ENCODE peak calls at places on chromosomes 2 and 18, in six cellular contexts. C, L, V, W, X and H are unnamed samples.

GRCh38 chr18:27707201-27707600 is 469.7 kb downstream of the CDH2 start:
- DNase-seq in C (no peak), L (no peak), V (no peak), W (no peak), X (no peak), H (no peak)

GRCh38 chr2:231662811-231663457 is 45.4 kb upstream of the PTMA start:
- DNase-seq in C (no peak), L (no peak), V (no peak), W (no peak), X (no peak), H (no peak)

GRCh38 chr2:201915446-201915845 is 109.1 kb downstream of the CDK15 start:
- DNase-seq in C (no peak), L (no peak), V (no peak), W (no peak), X (no peak), H (no peak)

GRCh38 chr2:175233135-175233719 is 51.7 kb upstream of the ATP5MC3 start:
- DNase-seq in C (no peak), L (no peak), V (no peak), W (no peak), X (no peak), H (no peak)

GRCh38 chr18:58569490-58569911 is 59.4 kb downstream of the ALPK2 start:
- DNase-seq in C (no peak), L (no peak), V (peak; percentile 52), W (no peak), X (no peak), H (no peak)

GRCh38 chr2:75608684-75609333 is 37.8 kb upstream of the MRPL19 start:
- DNase-seq in C (peak; percentile 83), L (peak; percentile 84), V (peak; percentile 62), W (no peak), X (peak; percentile 78), H (peak; percentile 76)

GRCh38 chr2:74028290-74028689 is 43.6 kb downstream of the TET3 start:
- DNase-seq in C (no peak), L (no peak), V (no peak), W (no peak), X (no peak), H (no peak)

GRCh38 chr2:128603411-128603924 is 284.8 kb upstream of the HS6ST1 start:
- DNase-seq in C (no peak), L (peak; percentile 65), V (no peak), W (no peak), X (no peak), H (peak; percentile 67)

GRCh38 chr2:235917506-235917905 is 250.7 kb downstream of the GBX2 start:
- DNase-seq in C (no peak), L (no peak), V (no peak), W (no peak), X (no peak), H (no peak)

GRCh38 chr2:112148477-112148876 is 10.3 kb downstream of the FBLN7 start:
- DNase-seq in C (no peak), L (peak; percentile 36), V (no peak), W (no peak), X (no peak), H (no peak)

GRCh38 chr2:85078536-85078935 is 54.7 kb upstream of the TCF7L1 start:
- DNase-seq in C (no peak), L (no peak), V (no peak), W (no peak), X (no peak), H (no peak)

GRCh38 chr2:241300000-241300399 is 15.5 kb downstream of the HDLBP start:
- DNase-seq in C (no peak), L (no peak), V (no peak), W (no peak), X (no peak), H (no peak)

GRCh38 chr2:20012282-20013060 is at the start of gene MATN3:
- DNase-seq in C (peak; percentile 94), L (peak; percentile 81), V (peak; percentile 52), W (no peak), X (peak; percentile 65), H (peak; percentile 56)

GRCh38 chr18:13530879-13531387 is 195.4 kb downstream of the FAM210A start:
- DNase-seq in C (peak; percentile 52), L (no peak), V (peak; percentile 45), W (no peak), X (no peak), H (peak; percentile 80)

DNA sequence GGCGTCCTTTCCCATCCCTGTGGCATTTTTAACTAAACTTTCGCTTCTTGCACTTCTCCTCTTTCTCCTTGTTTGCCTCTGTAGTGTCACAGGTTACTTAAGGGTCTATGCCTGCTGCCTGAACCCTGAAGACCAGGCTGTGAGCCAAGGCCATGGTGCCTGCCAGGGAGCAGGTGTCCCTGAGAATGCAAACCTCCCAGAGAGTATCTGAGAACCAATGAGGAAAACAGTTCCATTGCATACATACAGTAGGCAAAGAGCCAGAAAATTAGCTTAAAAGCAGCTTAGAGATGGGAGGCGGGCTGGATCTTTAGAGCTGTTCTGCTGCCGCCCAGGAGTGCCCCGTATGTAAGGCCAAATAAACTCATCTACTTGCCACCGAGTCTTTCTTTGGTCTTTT is 327.9 kb downstream of the CLIP4 start:
- DNase-seq in C (no peak), L (no peak), V (no peak), W (no peak), X (no peak), H (no peak)
- H3K4me3 ChIP-seq in C (no peak overlapping the region), L (no peak overlapping the region), V (no peak overlapping the region), W (no peak overlapping the region), X (no peak overlapping the region), H (no peak overlapping the region)

DNA sequence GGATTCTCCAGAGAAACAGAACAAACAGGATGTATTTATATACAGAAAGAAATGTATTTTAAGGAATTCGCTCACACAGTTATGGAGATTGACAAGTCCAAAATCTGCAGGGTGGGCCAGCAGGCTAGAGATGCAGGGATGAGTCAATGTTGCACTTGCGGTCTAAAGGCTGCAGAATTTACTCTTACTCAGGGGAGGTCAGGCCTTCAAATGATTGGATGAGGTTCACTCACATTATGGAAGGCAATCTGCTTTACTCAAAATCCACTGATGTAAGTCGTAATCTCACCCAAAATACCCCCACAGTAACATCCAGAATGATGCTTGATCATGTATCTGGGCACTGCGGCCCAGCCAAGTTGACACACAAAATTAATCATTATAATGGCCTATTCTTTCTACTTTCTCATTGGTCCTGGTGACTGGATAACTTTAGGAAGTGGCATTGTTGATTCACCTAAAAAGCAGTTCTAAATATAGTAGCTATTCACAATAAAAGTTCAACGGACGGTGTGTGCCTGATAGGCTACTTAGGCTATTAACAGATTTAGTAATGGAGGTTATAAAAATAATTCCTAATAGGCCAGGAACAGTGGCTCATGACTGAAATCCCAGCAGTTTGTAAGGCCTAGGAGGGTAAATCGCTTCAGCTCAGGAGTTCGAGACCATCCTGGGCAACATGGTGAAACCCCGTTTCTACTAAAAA is 40.6 kb upstream of the ACYP2 start:
- DNase-seq in C (no peak), L (no peak), V (no peak), W (no peak), X (no peak), H (no peak)
- H3K27ac ChIP-seq in C (no peak overlapping the region), L (no peak overlapping the region), V (no peak overlapping the region), W (no peak overlapping the region), X (no peak overlapping the region), H (no peak overlapping the region)

DNA sequence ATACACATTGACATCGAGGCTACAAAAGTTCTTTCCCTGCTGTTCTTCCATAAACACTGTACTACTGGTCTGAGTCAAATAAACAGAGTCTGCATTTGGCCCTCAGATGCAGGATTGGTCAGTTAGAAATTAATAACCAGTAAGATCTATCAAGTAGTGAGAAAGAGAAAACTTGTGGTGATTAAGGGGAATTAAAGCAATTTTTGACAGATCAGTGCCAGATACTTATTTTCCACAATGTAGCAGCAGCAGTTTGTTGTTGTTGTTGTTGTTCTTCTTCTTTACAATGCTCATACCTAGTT is 85.0 kb downstream of the IKZF2 start:
- DNase-seq in C (no peak), L (no peak), V (no peak), W (no peak), X (no peak), H (no peak)
- H3K4me3 ChIP-seq in C (no peak overlapping the region), L (peak overlapping the region; percentile 18), V (no peak overlapping the region), W (no peak overlapping the region), X (no peak overlapping the region), H (no peak overlapping the region)

DNA sequence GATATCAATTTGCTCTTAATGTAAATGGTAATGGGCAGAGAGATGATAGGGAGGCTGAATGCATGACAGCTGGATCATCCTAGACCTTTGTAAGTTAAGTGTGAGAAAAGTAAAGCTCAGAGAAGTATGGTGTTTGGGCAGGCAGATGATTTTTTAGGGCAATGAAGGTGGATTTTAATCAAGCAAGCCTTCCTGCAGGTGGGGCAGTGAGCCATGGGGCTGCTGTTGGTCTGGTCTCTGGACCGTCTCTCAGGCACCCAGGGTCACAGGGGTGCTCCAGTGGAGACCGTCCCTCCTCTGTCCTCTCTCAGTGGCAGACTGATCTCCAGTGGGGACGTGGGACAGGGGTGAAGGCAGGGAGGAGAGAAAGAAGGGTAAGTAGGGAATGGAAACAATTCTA is 69.8 kb upstream of the STK17B start:
- DNase-seq in C (no peak), L (no peak), V (no peak), W (no peak), X (no peak), H (no peak)
- H3K27ac ChIP-seq in C (no peak overlapping the region), L (peak overlapping the region; percentile 88), V (peak overlapping the region; percentile 12), W (no peak overlapping the region), X (no peak overlapping the region), H (no peak overlapping the region)

GRCh38 chr2:69437751-69438154 is 518 bp upstream of the NFU1 start:
- DNase-seq in C (no peak), L (no peak), V (no peak), W (no peak), X (no peak), H (peak; percentile 68)

GRCh38 chr2:69438580-69438979 is 1.3 kb upstream of the NFU1 start:
- DNase-seq in C (no peak), L (no peak), V (no peak), W (no peak), X (no peak), H (no peak)

GRCh38 chr2:69436937-69437750 is at the start of gene NFU1:
- DNase-seq in C (peak; percentile 97), L (peak; percentile 97), V (peak; percentile 82), W (peak; percentile 54), X (peak; percentile 99), H (peak; percentile 98)

GRCh38 chr2:69434753-69435152 is 2.5 kb downstream of the NFU1 start:
- DNase-seq in C (no peak), L (no peak), V (no peak), W (no peak), X (no peak), H (no peak)

GRCh38 chr2:69436594-69436936 is 670 bp downstream of the NFU1 start:
- DNase-seq in C (no peak), L (no peak), V (no peak), W (no peak), X (no peak), H (no peak)
- H3K4me3 ChIP-seq in C (peak overlapping the region; percentile 83), L (peak overlapping the region; percentile 93), V (peak overlapping the region; percentile 89), W (peak overlapping the region; percentile 87), X (peak overlapping the region; percentile 56), H (peak overlapping the region; percentile 30)

DNA sequence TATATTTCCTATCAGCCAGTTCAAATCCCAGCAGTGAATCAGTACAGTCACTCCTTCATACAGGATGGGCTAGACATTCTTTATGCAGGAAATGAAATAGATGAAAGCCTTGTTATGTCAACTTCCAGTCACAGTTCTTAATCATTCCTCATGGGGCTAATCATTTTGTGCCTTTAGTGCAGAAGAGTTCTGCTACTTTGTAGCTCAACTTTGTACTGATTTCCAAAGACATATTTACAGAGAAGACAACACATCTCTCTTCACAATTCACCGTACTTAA is 593.9 kb upstream of the NETO1 start:
- DNase-seq in C (no peak), L (no peak), V (no peak), W (no peak), X (no peak), H (no peak)
- H3K27ac ChIP-seq in C (peak overlapping the region; percentile 11), L (no peak overlapping the region), V (no peak overlapping the region), W (no peak overlapping the region), X (no peak overlapping the region), H (no peak overlapping the region)

GRCh38 chr2:129865976-129866375 is 113.5 kb upstream of the RAB6C start:
- DNase-seq in C (no peak), L (no peak), V (no peak), W (no peak), X (no peak), H (no peak)
- H3K4me3 ChIP-seq in C (no peak overlapping the region), L (no peak overlapping the region), V (no peak overlapping the region), W (no peak overlapping the region), X (no peak overlapping the region), H (no peak overlapping the region)